ENCODE peak calls at places on chromosome 4, in eight cellular contexts. R is Peyer's patch; F is activated CD4-positive, alpha-beta memory T cell treated with anti-CD3 and anti-CD28 coated beads, Interleukin-2, amount 10 ng/mL, durations not matched to agents 7 days and 5 days; Z is left ventricle myocardium inferior; U is left colon; Q is adipocyte; E is activated T-helper 9 cell treated with anti-CD3 and anti-CD28 coated beads, Interleukin-2, amount 50 U/mL, for 16 hours; N is neural crest cell. D is an unnamed sample.

GRCh38 chr4:138164218-138164617 is 77.9 kb downstream of the SLC7A11 start:
- DNase-seq in Q (no peak), U (no peak), N (no peak), F (no peak), Z (no peak), R (no peak), E (no peak), D (no peak)

GRCh38 chr4:24949970-24950369 is 37.1 kb upstream of the CCDC149 start:
- DNase-seq in N (no peak), Q (no peak), E (no peak), R (no peak), U (no peak), F (no peak), Z (no peak), D (no peak)

GRCh38 chr4:102429553-102429952 is 71.6 kb upstream of the NFKB1 start:
- DNase-seq in F (no peak), Q (peak), U (no peak), E (no peak), R (no peak), N (no peak), Z (no peak), D (no peak)

GRCh38 chr4:152016325-152016665 is 255.5 kb upstream of the GATB start:
- DNase-seq in E (no peak), N (no peak), Q (no peak), Z (no peak), R (no peak), U (no peak), F (no peak), D (no peak)

GRCh38 chr4:59571805-59572430 is 1628.2 kb upstream of the ADGRL3 start:
- DNase-seq in U (no peak), R (no peak), Z (no peak), E (no peak), N (no peak), F (no peak), Q (no peak), D (no peak)

GRCh38 chr4:71270901-71271300 is 67.9 kb upstream of the SLC4A4 start:
- DNase-seq in Q (no peak), E (no peak), N (peak), R (peak), F (peak), U (no peak), Z (no peak), D (no peak)

GRCh38 chr4:54371211-54371610 is 142.1 kb downstream of the PDGFRA start:
- DNase-seq in N (no peak), Q (peak), U (no peak), E (no peak), F (no peak), R (no peak), Z (no peak), D (no peak)

GRCh38 chr4:6229671-6230501 is 29.5 kb upstream of the JAKMIP1 start:
- DNase-seq in U (no peak), R (peak), E (no peak), F (no peak), N (no peak), Z (no peak), Q (no peak), D (no peak)

GRCh38 chr4:95289028-95289634 is 259.6 kb downstream of the UNC5C start:
- DNase-seq in N (no peak), U (no peak), Q (no peak), Z (no peak), F (no peak), R (no peak), E (no peak), D (no peak)

GRCh38 chr4:138405934-138406567 is 163.9 kb upstream of the SLC7A11 start:
- DNase-seq in N (no peak), R (no peak), Z (no peak), Q (peak), E (no peak), F (no peak), U (no peak), D (no peak)

GRCh38 chr4:174018236-174018635 is 265.2 kb downstream of the FBXO8 start:
- DNase-seq in E (no peak), F (no peak), Q (no peak), Z (no peak), R (no peak), U (no peak), N (no peak), D (no peak)

GRCh38 chr4:165971941-165972340 is 98.9 kb downstream of the TLL1 start:
- DNase-seq in N (no peak), E (no peak), U (no peak), R (peak), Q (no peak), F (no peak), Z (no peak), D (no peak)

GRCh38 chr4:16227462-16227868 is 1.2 kb upstream of the TAPT1 start:
- DNase-seq in R (peak), N (no peak), U (peak), F (no peak), E (no peak), Q (peak), Z (peak), D (peak)

GRCh38 chr4:86449746-86450145 is 89.9 kb upstream of the MAPK10 start:
- DNase-seq in U (no peak), E (no peak), Z (no peak), Q (no peak), N (no peak), R (no peak), F (no peak), D (no peak)

GRCh38 chr4:8762356-8762755 is 109.3 kb downstream of the HMX1 start:
- DNase-seq in E (no peak), Q (no peak), U (no peak), R (no peak), F (no peak), Z (no peak), N (no peak), D (no peak)

D was measured in heart left ventricle.